ENCODE peak calls at places on chromosomes 12 and 14, in ten cellular contexts. C is PC-3, V is GM20000, T is dorsolateral prefrontal cortex, J is endodermal cell, W is glutamatergic neuron, N is HepG2, Z is GM12865, P is brain microvascular endothelial cell, R is RWPE1. M is an unnamed sample.

GRCh38 chr12:76030378-76031080 is 1.0 kb downstream of the PHLDA1 start:
- DNase-seq in Z (peak), T (no peak), R (peak), P (peak), V (peak), J (no peak), N (no peak), W (peak), C (no peak), M (peak)

GRCh38 chr14:97120204-97121120 is 323.3 kb downstream of the VRK1 start:
- DNase-seq in T (no peak), J (no peak), C (peak), W (no peak), V (no peak), R (no peak), P (no peak), Z (peak), N (no peak), M (no peak)

GRCh38 chr14:61505815-61506809 is 184.7 kb downstream of the PRKCH start:
- DNase-seq in N (no peak), T (no peak), C (no peak), V (no peak), Z (no peak), P (no peak), W (no peak), R (no peak), J (no peak), M (no peak)

GRCh38 chr14:30322819-30323218 is 236.1 kb upstream of the G2E3 start:
- DNase-seq in T (no peak), R (no peak), J (no peak), N (no peak), Z (no peak), C (no peak), P (no peak), W (no peak), V (no peak), M (no peak)

GRCh38 chr12:53214687-53215455 is 7.8 kb upstream of the ITGB7 start:
- DNase-seq in J (peak), W (no peak), N (no peak), P (no peak), T (no peak), C (no peak), V (no peak), R (no peak), Z (no peak), M (no peak)

GRCh38 chr12:92419201-92419600 is 273.6 kb upstream of the BTG1 start:
- DNase-seq in N (no peak), W (no peak), T (no peak), J (no peak), V (no peak), R (no peak), Z (no peak), C (no peak), P (no peak), M (no peak)

GRCh38 chr14:64217318-64217717 is 76.9 kb downstream of the ESR2 start:
- DNase-seq in Z (peak), C (no peak), R (no peak), P (no peak), N (no peak), W (no peak), T (no peak), V (no peak), J (no peak), M (no peak)

GRCh38 chr14:93939304-93940229 is 12.4 kb downstream of the FAM181A start:
- DNase-seq in W (peak), J (peak), N (no peak), V (peak), P (peak), T (peak), R (peak), C (peak), Z (peak), M (peak)

GRCh38 chr14:81209187-81209836 is 11.4 kb downstream of the GTF2A1 start:
- DNase-seq in J (no peak), N (no peak), W (no peak), V (no peak), R (no peak), P (peak), C (no peak), Z (peak), T (no peak), M (no peak)

GRCh38 chr14:92382677-92383076 is 59.7 kb downstream of the SLC24A4 start:
- DNase-seq in V (no peak), T (no peak), Z (no peak), N (no peak), J (peak), C (peak), P (no peak), W (no peak), R (peak), M (no peak)

GRCh38 chr12:50103767-50104321 is at the start of gene GPD1:
- DNase-seq in V (no peak), Z (no peak), W (no peak), R (peak), C (peak), P (no peak), J (peak), N (peak), T (peak), M (peak)

GRCh38 chr14:65833256-65833880 is 420.8 kb downstream of the FUT8 start:
- DNase-seq in W (no peak), V (no peak), J (no peak), Z (no peak), N (no peak), C (no peak), P (no peak), R (no peak), T (no peak), M (no peak)

GRCh38 chr12:6829532-6830220 is 1.5 kb downstream of the P3H3 start:
- DNase-seq in V (no peak), T (no peak), C (no peak), Z (no peak), W (peak), R (no peak), P (peak), N (peak), J (no peak), M (no peak)

GRCh38 chr12:93790472-93791152 is 113.4 kb downstream of the CRADD start:
- DNase-seq in P (peak), J (no peak), Z (no peak), N (no peak), T (no peak), V (no peak), C (peak), R (peak), W (no peak), M (no peak)

GRCh38 chr12:66367015-66367667 is 64.8 kb downstream of the HELB start:
- DNase-seq in T (no peak), P (no peak), Z (no peak), N (no peak), W (no peak), C (no peak), J (no peak), R (no peak), V (no peak), M (no peak)

GRCh38 chr14:54568821-54569591 is 2.1 kb downstream of the SAMD4A start:
- DNase-seq in Z (no peak), C (peak), T (no peak), R (peak), J (peak), N (peak), V (no peak), W (no peak), P (peak), M (no peak)

GRCh38 chr14:54570651-54571415 is 3.9 kb downstream of the SAMD4A start:
- DNase-seq in P (peak), Z (no peak), T (no peak), C (peak), W (no peak), N (no peak), V (no peak), R (peak), J (no peak), M (no peak)

GRCh38 chr14:54570047-54570446 is 3.1 kb downstream of the SAMD4A start:
- DNase-seq in V (no peak), Z (no peak), W (no peak), P (no peak), C (peak), R (no peak), N (no peak), J (no peak), T (no peak), M (no peak)

GRCh38 chr14:54574528-54574927 is 7.6 kb downstream of the SAMD4A start:
- DNase-seq in W (no peak), J (no peak), V (no peak), N (no peak), Z (no peak), T (no peak), P (no peak), C (no peak), R (no peak), M (no peak)

DNA sequence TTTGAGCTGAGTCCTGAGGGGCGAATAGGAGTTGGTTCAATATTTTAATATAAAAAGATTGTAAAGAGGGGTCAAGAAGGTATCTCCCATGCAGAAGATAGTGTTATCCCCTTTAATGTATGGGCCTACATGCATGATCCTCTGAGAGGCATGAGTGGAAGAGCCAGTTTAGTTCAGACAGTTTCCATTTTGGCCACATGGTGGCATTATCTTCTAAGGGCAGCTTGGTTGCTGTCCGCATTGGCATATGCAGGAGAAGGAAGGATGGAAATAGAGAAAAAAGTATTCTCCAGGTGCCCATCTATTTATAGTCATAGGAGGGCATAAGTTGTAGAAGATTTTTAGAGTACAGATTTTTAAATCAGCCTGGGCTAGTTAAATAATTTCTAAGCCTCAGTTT is 5.4 kb downstream of the SAMD4A start:
- DNase-seq in T (no peak), J (peak), P (peak), W (no peak), V (peak), Z (peak), N (peak), C (peak), R (no peak), M (no peak)
- TF ChIP-seq CTCF in T (no peak), J (peak), P (peak), W (peak), V (no peak), Z (peak), N (peak), C (peak), R (peak), M (peak)

DNA sequence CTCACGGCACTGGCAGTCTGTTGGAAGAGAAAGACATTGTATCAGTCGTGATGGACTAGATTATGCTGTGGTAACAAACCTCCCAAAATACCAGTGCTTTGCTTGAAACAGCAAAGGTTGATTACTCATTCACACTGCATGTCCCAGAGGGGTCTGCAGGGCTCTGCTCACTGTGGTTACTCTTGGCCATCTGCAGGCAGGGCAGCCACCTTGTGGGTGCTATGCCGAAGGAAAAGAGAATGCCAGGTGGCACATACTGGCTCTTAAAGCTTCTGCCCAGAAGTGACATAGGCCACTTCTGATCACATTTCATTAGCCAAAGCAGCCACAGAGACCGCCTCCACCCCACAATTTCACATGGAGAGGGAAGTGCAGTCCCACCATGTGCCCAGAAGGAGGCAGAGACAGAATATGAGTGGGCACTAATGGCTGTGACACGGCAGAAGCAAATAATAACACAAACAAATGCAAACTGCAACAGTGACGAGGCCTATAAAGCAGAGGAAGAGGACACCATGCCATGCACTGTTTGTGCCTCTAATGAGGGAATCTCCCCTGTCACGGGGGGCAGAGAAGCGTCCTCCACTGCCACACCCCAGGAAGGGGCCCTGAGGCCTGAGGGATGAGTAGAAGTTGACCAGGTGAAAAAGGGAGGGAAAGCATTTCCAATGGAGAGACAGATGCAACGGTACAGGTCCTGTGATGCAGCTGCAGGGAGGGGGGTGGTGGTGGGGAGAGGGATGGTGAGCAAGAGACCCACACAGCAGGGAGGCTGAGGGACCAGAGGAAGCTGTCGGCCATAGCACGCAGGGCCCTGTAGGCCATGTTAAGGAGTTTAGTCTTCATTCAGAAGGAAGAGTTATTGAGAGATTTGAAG is 51.7 kb upstream of the KICS2 start:
- DNase-seq in T (no peak), R (no peak), W (peak), J (peak), N (peak), Z (peak), P (peak), C (peak), V (peak), M (no peak)
- TF ChIP-seq CTCF in T (no peak), R (no peak), W (peak), J (peak), N (peak), Z (peak), P (peak), C (peak), V (peak), M (peak)

DNA sequence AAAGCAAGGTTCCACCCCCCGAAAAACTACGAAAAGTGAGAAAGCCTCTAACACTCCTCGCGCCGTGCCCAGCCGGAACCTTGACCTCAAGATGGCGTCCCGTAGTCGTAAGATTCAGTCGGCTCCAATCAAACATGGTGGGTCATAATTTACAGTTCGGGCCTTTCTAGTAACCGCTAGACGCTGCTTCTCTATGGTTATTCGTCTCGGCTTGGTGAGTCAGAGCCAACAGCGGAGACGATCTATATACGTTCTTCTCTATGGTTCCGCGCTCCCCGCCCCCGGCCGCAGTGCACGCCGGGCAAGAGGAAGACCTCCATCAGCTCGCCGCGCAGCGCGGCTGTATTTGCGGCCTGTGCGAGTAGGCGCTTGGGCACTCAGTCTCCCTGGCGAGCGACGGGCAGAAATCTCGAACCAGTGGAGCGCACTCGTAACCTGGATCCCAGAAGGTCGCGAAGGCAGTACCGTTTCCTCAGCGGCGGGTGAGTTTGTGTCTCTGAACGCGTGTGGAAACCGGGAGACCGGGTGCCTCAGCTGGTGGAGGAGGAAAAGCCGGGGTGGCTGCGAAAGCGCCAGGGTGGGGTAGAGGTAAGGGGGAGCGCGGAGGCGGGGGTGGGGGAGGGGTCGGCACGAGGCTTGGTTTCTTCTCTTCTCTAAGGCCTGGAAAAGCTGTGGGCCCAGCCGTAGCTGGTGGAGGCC is at the start of gene RBM25:
- DNase-seq in V (peak), P (peak), R (peak), T (peak), W (peak), C (peak), Z (peak), J (peak), N (peak), M (peak)
- TF ChIP-seq CTCF in V (no peak), P (no peak), R (no peak), T (peak), W (no peak), C (no peak), Z (no peak), J (no peak), N (peak), M (no peak)

DNA sequence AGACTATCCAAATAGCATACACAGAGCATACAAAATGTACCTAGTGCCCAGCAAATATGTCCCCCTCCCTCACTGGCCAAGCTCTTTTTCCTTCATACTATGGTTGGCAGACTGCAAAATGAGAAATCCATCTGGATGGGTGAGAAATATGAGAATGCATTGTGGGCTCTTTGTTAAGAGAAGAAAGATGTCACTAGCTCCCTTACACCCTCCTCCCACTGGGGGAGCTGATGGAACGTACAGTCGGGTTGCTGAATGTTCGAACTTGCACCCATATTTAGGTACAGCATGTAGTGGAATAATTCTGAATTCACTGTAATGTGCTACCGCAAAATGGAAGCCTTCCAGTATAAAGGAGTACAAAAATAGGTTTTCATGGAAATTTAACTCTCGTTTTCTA is 377.5 kb downstream of the GRIN2B start:
- DNase-seq in W (no peak), N (no peak), Z (no peak), C (no peak), R (no peak), P (no peak), J (peak), T (no peak), V (no peak), M (no peak)
- TF ChIP-seq CTCF in W (no peak), N (no peak), Z (no peak), C (no peak), R (no peak), P (no peak), J (peak), T (no peak), V (no peak), M (peak)

DNA sequence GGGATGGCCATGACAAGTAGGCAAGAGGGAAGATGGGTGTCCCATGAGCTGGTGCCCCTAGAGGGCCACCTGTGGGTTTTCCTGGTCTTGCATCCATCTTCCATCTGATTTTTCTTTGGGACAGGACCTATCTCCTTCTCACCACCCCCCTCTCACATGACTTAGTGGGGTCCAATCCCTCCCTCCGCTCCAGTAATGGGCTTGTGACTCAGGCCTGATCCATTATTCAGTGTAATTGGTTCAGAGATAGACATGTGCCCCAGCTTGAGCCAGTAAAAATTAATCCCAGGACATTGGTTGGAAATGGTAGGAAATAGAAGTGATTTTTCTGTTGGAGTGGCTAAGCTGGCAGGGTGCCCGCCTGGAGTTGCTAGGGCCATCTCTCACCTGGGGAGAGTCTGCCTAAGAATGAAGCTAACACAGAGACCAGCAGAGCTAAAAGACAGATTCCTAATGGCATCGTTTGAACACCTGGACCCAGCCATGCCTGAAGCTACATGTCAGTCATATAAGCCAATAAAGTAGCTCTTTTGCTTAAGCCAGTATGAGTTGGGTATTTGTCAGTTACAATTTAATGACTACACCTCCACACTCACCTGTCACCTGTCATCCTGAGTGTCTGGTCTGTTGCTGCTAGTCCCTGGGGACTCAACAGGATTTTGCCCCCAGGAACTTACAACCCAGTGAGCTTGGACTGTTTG is 14.7 kb downstream of the RASAL1 start:
- DNase-seq in T (no peak), R (no peak), P (no peak), N (no peak), V (no peak), J (no peak), W (no peak), Z (no peak), C (no peak), M (no peak)
- TF ChIP-seq CTCF in T (no peak), R (no peak), P (no peak), N (no peak), V (no peak), J (no peak), W (no peak), Z (no peak), C (no peak), M (no peak)

GRCh38 chr12:123045678-123046077 is 65.2 kb downstream of the ARL6IP4 start:
- DNase-seq in W (no peak), V (no peak), P (no peak), T (no peak), C (no peak), J (no peak), R (no peak), Z (no peak), N (no peak), M (no peak)
- TF ChIP-seq CTCF in W (no peak), V (no peak), P (no peak), T (no peak), C (no peak), J (no peak), R (no peak), Z (no peak), N (no peak), M (no peak)

GRCh38 chr12:2737656-2738241 is 57.0 kb upstream of the FKBP4 start:
- DNase-seq in N (no peak), R (no peak), Z (no peak), C (no peak), T (no peak), V (no peak), W (no peak), P (no peak), J (no peak), M (no peak)
- TF ChIP-seq CTCF in N (no peak), R (no peak), Z (no peak), C (no peak), T (no peak), V (no peak), W (no peak), P (no peak), J (no peak), M (no peak)

GRCh38 chr14:78448483-78449094 is 278.4 kb downstream of the NRXN3 start:
- DNase-seq in C (peak), W (peak), T (peak), N (peak), P (peak), J (peak), Z (peak), R (peak), V (peak), M (peak)
- TF ChIP-seq CTCF in C (peak), W (peak), T (peak), N (peak), P (peak), J (peak), Z (peak), R (peak), V (peak), M (peak)

DNA sequence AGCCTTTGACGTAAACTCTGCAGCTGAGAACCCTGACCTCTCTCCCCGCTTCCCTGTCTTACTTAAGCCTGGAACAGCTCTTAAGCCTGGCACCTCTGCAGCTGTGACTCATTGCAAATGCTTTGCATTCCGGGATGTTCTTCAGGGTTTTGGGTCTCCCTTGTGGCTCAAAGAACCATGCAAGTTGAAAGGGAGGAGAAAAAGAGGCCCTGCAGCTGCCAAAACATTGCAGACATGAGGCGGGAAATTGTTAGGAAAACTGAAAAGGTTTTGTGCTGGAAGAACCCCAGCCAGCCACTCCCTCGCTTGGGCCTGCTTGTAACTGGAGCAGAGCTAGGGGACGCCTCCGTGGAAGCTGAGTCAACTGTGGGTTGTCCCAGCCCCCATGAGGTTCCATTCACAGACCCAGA is 60.2 kb upstream of the FERMT2 start:
- DNase-seq in C (peak), W (no peak), Z (no peak), J (peak), P (peak), T (peak), R (peak), N (peak), V (no peak), M (no peak)
- TF ChIP-seq CTCF in C (no peak), W (no peak), Z (no peak), J (no peak), P (no peak), T (no peak), R (no peak), N (no peak), V (no peak), M (no peak)